ENCODE peak calls at places on chromosomes 4 and X, in ten cellular contexts. O, A, J, X, W, U, E, Z, S and P are unnamed samples.

GRCh38 chr4:114677346-114677979 is 78.9 kb downstream of the UGT8 start:
- DNase-seq in W (no peak), J (no peak), U (no peak), S (peak), E (no peak), Z (no peak), O (no peak), X (no peak), A (no peak), P (no peak)

GRCh38 chrX:107167163-107167921 is 38.9 kb downstream of the NUP62CL start:
- DNase-seq in U (no peak), A (no peak), X (no peak), E (no peak), S (no peak), O (no peak), W (no peak), Z (no peak), J (no peak), P (no peak)

GRCh38 chr4:83231620-83232056 is 53.0 kb downstream of the COQ2 start:
- DNase-seq in U (peak), X (no peak), J (no peak), E (no peak), A (no peak), W (no peak), Z (no peak), O (no peak), S (no peak), P (no peak)

GRCh38 chr4:173433447-173433846 is 34.5 kb upstream of the SCRG1 start:
- DNase-seq in A (no peak), S (no peak), Z (no peak), O (no peak), J (no peak), W (no peak), E (no peak), U (no peak), X (no peak), P (no peak)

GRCh38 chrX:149937881-149938426 is 337 bp downstream of the EOLA2 start:
- DNase-seq in O (no peak), Z (no peak), S (no peak), A (no peak), E (peak), J (no peak), X (peak), W (no peak), U (peak), P (no peak)

GRCh38 chr4:145825255-145825654 is 113.4 kb downstream of the ZNF827 start:
- DNase-seq in S (no peak), U (no peak), Z (no peak), O (no peak), X (no peak), W (no peak), J (no peak), E (no peak), A (no peak), P (no peak)

GRCh38 chrX:132488092-132488749 is 617 bp downstream of the MBNL3 start:
- DNase-seq in J (no peak), S (peak), X (peak), A (no peak), Z (no peak), W (no peak), E (no peak), U (peak), O (no peak), P (no peak)

GRCh38 chr4:16862688-16863087 is 35.8 kb downstream of the LDB2 start:
- DNase-seq in S (no peak), X (no peak), J (no peak), O (no peak), E (no peak), W (no peak), Z (peak), A (no peak), U (no peak), P (no peak)

GRCh38 chr4:116546759-116547158 is 538.6 kb downstream of the TRAM1L1 start:
- DNase-seq in S (no peak), Z (no peak), X (no peak), O (no peak), E (no peak), W (no peak), J (no peak), U (no peak), A (no peak), P (no peak)

GRCh38 chrX:49992809-49993208 is 70.4 kb downstream of the CLCN5 start:
- DNase-seq in A (no peak), O (no peak), U (no peak), E (no peak), X (no peak), W (no peak), S (no peak), J (no peak), Z (no peak), P (no peak)

GRCh38 chr4:73660808-73661207 is 40.6 kb upstream of the RASSF6 start:
- DNase-seq in J (no peak), Z (no peak), S (no peak), A (no peak), O (no peak), U (no peak), E (no peak), W (no peak), X (no peak), P (no peak)

GRCh38 chr4:98222306-98222705 is 38.9 kb upstream of the RAP1GDS1 start:
- DNase-seq in J (no peak), S (no peak), X (no peak), E (no peak), W (no peak), U (no peak), A (no peak), Z (no peak), O (no peak), P (no peak)

GRCh38 chr4:125801373-125801772 is 486.6 kb downstream of the FAT4 start:
- DNase-seq in W (no peak), X (no peak), Z (no peak), U (no peak), E (no peak), S (no peak), O (no peak), A (no peak), J (no peak), P (no peak)

GRCh38 chrX:150486011-150486410 is 82.4 kb upstream of the MTM1 start:
- DNase-seq in W (peak), X (no peak), O (no peak), E (no peak), S (no peak), U (peak), J (peak), A (no peak), Z (peak), P (peak)

GRCh38 chr4:74950200-74950599 is 17.3 kb downstream of the PARM1 start:
- DNase-seq in S (no peak), O (no peak), W (no peak), U (no peak), X (no peak), A (no peak), E (no peak), Z (no peak), J (no peak), P (no peak)

GRCh38 chr4:124899997-124900396 is 187.5 kb upstream of the ANKRD50 start:
- DNase-seq in A (no peak), Z (no peak), X (no peak), O (no peak), J (no peak), W (no peak), E (no peak), U (no peak), S (no peak), P (no peak)